ENCODE peak calls at places on chromosome 22, in ten cellular contexts. A, I, X, F, Y, P, N, U, L and S are unnamed samples.

GRCh38 chr22:43142881-43143562 is at the start of gene MCAT:
- DNase-seq in A (peak), I (peak), X (peak), F (peak), Y (peak), P (no peak), N (peak), U (peak), L (peak), S (peak)

GRCh38 chr22:26095271-26095956 is 73.8 kb upstream of the SEZ6L start:
- DNase-seq in A (no peak), I (no peak), X (no peak), F (no peak), Y (no peak), P (no peak), N (no peak), U (no peak), L (no peak), S (no peak)

GRCh38 chr22:38864361-38865191 is 7.4 kb downstream of the CBX6 start:
- DNase-seq in A (no peak), I (peak), X (no peak), F (no peak), Y (peak), P (no peak), N (peak), U (no peak), L (peak), S (no peak)

GRCh38 chr22:22928666-22929380 is 41.2 kb downstream of the IGLL5 start:
- DNase-seq in A (peak), I (no peak), X (peak), F (no peak), Y (peak), P (no peak), N (no peak), U (no peak), L (peak), S (peak)

GRCh38 chr22:29827091-29827490 is 11.0 kb downstream of the ASCC2 start:
- DNase-seq in A (no peak), I (no peak), X (no peak), F (no peak), Y (no peak), P (no peak), N (no peak), U (no peak), L (no peak), S (no peak)

GRCh38 chr22:36073476-36073875 is 44.9 kb upstream of the RBFOX2 start:
- DNase-seq in A (no peak), I (no peak), X (peak), F (no peak), Y (no peak), P (no peak), N (no peak), U (no peak), L (no peak), S (no peak)

GRCh38 chr22:36285017-36285416 is 32.1 kb downstream of the APOL1 start:
- DNase-seq in A (no peak), I (no peak), X (no peak), F (no peak), Y (peak), P (no peak), N (no peak), U (no peak), L (no peak), S (no peak)

GRCh38 chr22:38348751-38349496 is 31.7 kb upstream of the CSNK1E start:
- DNase-seq in A (no peak), I (no peak), X (no peak), F (no peak), Y (peak), P (no peak), N (no peak), U (no peak), L (peak), S (no peak)

GRCh38 chr22:21818487-21819182 is 48.8 kb downstream of the MAPK1 start:
- DNase-seq in A (no peak), I (no peak), X (no peak), F (no peak), Y (no peak), P (no peak), N (no peak), U (no peak), L (no peak), S (no peak)

GRCh38 chr22:25970348-25970995 is 198.8 kb upstream of the SEZ6L start:
- DNase-seq in A (peak), I (no peak), X (no peak), F (no peak), Y (no peak), P (no peak), N (peak), U (no peak), L (no peak), S (no peak)

DNA sequence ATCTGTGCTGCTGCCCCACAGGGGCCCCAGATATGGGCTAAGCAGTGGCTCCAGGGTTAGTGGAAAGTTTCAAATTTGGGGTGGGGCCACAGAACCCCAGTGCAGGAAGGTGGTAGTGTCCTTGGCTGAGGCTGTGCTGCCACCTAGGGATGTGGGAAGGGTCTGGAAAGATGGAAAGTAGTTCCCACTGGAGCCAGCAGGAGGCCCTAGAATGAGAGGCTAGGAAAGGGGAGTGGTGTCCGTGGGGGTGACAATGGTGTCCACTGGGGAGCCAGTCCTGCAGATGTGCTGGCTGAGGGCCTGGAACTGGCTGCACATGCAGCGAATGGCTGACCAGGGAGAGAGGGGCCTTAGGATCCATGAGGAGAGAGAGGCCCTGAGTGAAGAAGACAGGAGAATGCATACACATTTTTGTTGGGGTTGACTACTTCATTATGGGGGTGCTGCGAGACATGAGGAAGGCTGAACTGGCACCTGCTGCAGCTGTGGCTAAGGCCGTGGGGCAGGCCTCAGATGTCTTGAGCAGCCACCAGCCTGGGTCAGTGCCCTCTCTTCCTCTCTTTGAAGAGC is 21.1 kb downstream of the RFPL3 start:
- DNase-seq in A (no peak), I (no peak), X (peak), F (peak), Y (no peak), P (no peak), N (peak), U (no peak), L (no peak), S (no peak)
- TF ChIP-seq CTCF in A (peak), I (no peak), X (peak), F (peak), Y (peak), P (peak), N (peak), U (peak), L (peak), S (peak)

GRCh38 chr22:50694099-50694498 is 21.5 kb downstream of the SHANK3 start:
- DNase-seq in A (peak), I (no peak), X (no peak), F (no peak), Y (no peak), P (no peak), N (no peak), U (no peak), L (no peak), S (no peak)
- TF ChIP-seq CTCF in A (peak), I (no peak), X (no peak), F (peak), Y (no peak), P (no peak), N (no peak), U (no peak), L (no peak), S (no peak)

GRCh38 chr22:33204408-33204807 is 146.2 kb upstream of the SYN3 start:
- DNase-seq in A (no peak), I (no peak), X (no peak), F (no peak), Y (no peak), P (no peak), N (no peak), U (no peak), L (no peak), S (no peak)

GRCh38 chr22:33213383-33214075 is 155.3 kb upstream of the SYN3 start:
- DNase-seq in A (no peak), I (no peak), X (no peak), F (no peak), Y (no peak), P (no peak), N (no peak), U (no peak), L (no peak), S (no peak)

DNA sequence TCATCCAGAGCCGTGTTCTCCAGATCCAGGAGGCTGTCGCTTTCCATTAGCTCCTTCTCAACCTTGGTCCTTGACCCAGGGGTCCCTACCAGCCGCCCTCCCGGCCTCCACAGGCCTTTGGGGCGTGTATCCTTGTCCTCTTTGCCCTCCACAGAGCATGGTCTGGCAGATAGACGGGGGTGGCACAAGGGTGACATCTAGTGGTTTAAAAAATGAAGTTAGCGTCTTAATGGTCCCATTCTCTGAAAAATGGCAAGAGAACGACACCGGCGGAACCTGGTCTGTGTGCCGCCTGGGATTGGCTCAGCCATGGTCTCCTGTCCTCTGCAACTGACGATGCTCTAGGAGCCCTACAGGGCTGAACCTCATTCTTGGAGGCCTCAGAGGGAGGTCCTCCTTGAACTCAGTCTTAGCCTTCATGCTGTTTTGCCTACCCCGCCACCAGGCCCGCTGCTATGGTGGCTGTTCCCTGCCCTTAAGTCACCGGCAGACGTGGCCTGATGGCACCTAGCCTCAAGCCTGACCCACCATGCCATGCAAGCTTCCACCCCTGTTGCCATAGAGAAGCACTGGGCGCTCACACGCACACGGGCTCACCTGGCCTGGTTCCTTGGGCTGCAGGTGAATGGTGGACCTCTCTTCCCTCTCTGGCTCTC is 152.1 kb upstream of the SYN3 start:
- DNase-seq in A (peak), I (no peak), X (peak), F (peak), Y (no peak), P (no peak), N (peak), U (no peak), L (no peak), S (peak)
- TF ChIP-seq CTCF in A (peak), I (no peak), X (peak), F (peak), Y (peak), P (peak), N (peak), U (peak), L (peak), S (peak)

GRCh38 chr22:47169801-47170140 is 407.3 kb downstream of the TBC1D22A start:
- DNase-seq in A (no peak), I (peak), X (no peak), F (no peak), Y (peak), P (no peak), N (no peak), U (no peak), L (peak), S (no peak)

GRCh38 chr22:47168441-47168840 is 406.0 kb downstream of the TBC1D22A start:
- DNase-seq in A (no peak), I (peak), X (no peak), F (no peak), Y (peak), P (no peak), N (no peak), U (no peak), L (peak), S (no peak)

GRCh38 chr22:47171441-47172221 is 409.2 kb downstream of the TBC1D22A start:
- DNase-seq in A (no peak), I (peak), X (no peak), F (no peak), Y (peak), P (no peak), N (no peak), U (no peak), L (no peak), S (no peak)

GRCh38 chr22:47167056-47167455 is 404.6 kb downstream of the TBC1D22A start:
- DNase-seq in A (no peak), I (peak), X (no peak), F (no peak), Y (peak), P (no peak), N (no peak), U (no peak), L (no peak), S (no peak)

GRCh38 chr22:47168900-47169800 is 406.7 kb downstream of the TBC1D22A start:
- DNase-seq in A (no peak), I (peak), X (no peak), F (peak), Y (peak), P (no peak), N (peak), U (no peak), L (peak), S (no peak)
- TF ChIP-seq CTCF in A (no peak), I (no peak), X (peak), F (peak), Y (peak), P (peak), N (peak), U (peak), L (no peak), S (no peak)

DNA sequence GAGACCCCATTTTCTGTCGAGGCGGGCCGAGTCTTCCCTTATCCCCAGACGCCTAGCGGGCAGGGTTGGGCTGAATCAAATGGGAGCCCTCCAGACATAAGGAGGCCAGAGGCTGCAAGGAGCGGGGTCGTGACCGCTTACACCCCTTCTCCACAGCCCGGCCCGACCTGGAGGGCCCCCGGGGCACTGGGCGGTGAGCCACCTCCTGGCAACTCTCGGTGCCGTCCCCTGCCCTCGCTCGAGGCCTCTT is 499 bp upstream of the GP1BB start:
- DNase-seq in A (no peak), I (no peak), X (no peak), F (no peak), Y (no peak), P (no peak), N (no peak), U (no peak), L (no peak), S (no peak)
- TF ChIP-seq CTCF in A (no peak), I (no peak), X (no peak), F (no peak), Y (no peak), P (no peak), N (no peak), U (no peak), L (no peak), S (no peak)